ENCODE peak calls at places on chromosomes 6 and 20, in nine cellular contexts. One of them, this sample, is unnamed.

GRCh38 chr6:156839591-156840001 is 62.4 kb downstream of the ARID1B start:
- DNase-seq in HEK293T: no peak
- DNase-seq in T-helper 1 cell: no peak
- DNase-seq in anterior cingulate cortex: no peak
- DNase-seq in heart right ventricle: no peak
- DNase-seq in stimulated activated naive B cell treated with anti-CD40 and anti-IgM and Interleukin-4, amounts not matched to agents 10 μg/mL and 1 μg/mL and 100 μg/mL, for 72 hours: no peak
- DNase-seq in endodermal cell: no peak
- DNase-seq in LoVo: no peak
- DNase-seq in WTC11: no peak
- DNase-seq in this sample: no peak

GRCh38 chr6:54846243-54846856 is at the start of gene FAM83B:
- DNase-seq in HEK293T: peak
- DNase-seq in T-helper 1 cell: no peak
- DNase-seq in anterior cingulate cortex: no peak
- DNase-seq in heart right ventricle: peak
- DNase-seq in stimulated activated naive B cell treated with anti-CD40 and anti-IgM and Interleukin-4, amounts not matched to agents 10 μg/mL and 1 μg/mL and 100 μg/mL, for 72 hours: no peak
- DNase-seq in endodermal cell: peak
- DNase-seq in LoVo: peak
- DNase-seq in WTC11: peak
- DNase-seq in this sample: no peak

GRCh38 chr20:1417273-1417672 is 24.4 kb upstream of the FKBP1A start:
- DNase-seq in HEK293T: no peak
- DNase-seq in T-helper 1 cell: no peak
- DNase-seq in anterior cingulate cortex: no peak
- DNase-seq in heart right ventricle: no peak
- DNase-seq in stimulated activated naive B cell treated with anti-CD40 and anti-IgM and Interleukin-4, amounts not matched to agents 10 μg/mL and 1 μg/mL and 100 μg/mL, for 72 hours: no peak
- DNase-seq in endodermal cell: no peak
- DNase-seq in LoVo: no peak
- DNase-seq in WTC11: no peak
- DNase-seq in this sample: no peak

GRCh38 chr6:130583268-130583667 is 217.5 kb downstream of the TMEM200A start:
- DNase-seq in HEK293T: no peak
- DNase-seq in T-helper 1 cell: no peak
- DNase-seq in anterior cingulate cortex: no peak
- DNase-seq in heart right ventricle: no peak
- DNase-seq in stimulated activated naive B cell treated with anti-CD40 and anti-IgM and Interleukin-4, amounts not matched to agents 10 μg/mL and 1 μg/mL and 100 μg/mL, for 72 hours: no peak
- DNase-seq in endodermal cell: peak
- DNase-seq in LoVo: no peak
- DNase-seq in WTC11: peak
- DNase-seq in this sample: no peak

GRCh38 chr20:45343445-45343866 is 4.8 kb downstream of the SDC4 start:
- DNase-seq in HEK293T: no peak
- DNase-seq in T-helper 1 cell: no peak
- DNase-seq in anterior cingulate cortex: no peak
- DNase-seq in heart right ventricle: no peak
- DNase-seq in stimulated activated naive B cell treated with anti-CD40 and anti-IgM and Interleukin-4, amounts not matched to agents 10 μg/mL and 1 μg/mL and 100 μg/mL, for 72 hours: no peak
- DNase-seq in endodermal cell: peak
- DNase-seq in LoVo: no peak
- DNase-seq in WTC11: no peak
- DNase-seq in this sample: no peak

GRCh38 chr20:46894971-46895905 is 595 bp downstream of the EYA2 start:
- DNase-seq in HEK293T: peak
- DNase-seq in T-helper 1 cell: no peak
- DNase-seq in anterior cingulate cortex: no peak
- DNase-seq in heart right ventricle: peak
- DNase-seq in stimulated activated naive B cell treated with anti-CD40 and anti-IgM and Interleukin-4, amounts not matched to agents 10 μg/mL and 1 μg/mL and 100 μg/mL, for 72 hours: no peak
- DNase-seq in endodermal cell: peak
- DNase-seq in LoVo: no peak
- DNase-seq in WTC11: peak
- DNase-seq in this sample: no peak

GRCh38 chr20:50590348-50590664 is 80.1 kb downstream of the PTPN1 start:
- DNase-seq in HEK293T: no peak
- DNase-seq in T-helper 1 cell: no peak
- DNase-seq in anterior cingulate cortex: no peak
- DNase-seq in heart right ventricle: no peak
- DNase-seq in stimulated activated naive B cell treated with anti-CD40 and anti-IgM and Interleukin-4, amounts not matched to agents 10 μg/mL and 1 μg/mL and 100 μg/mL, for 72 hours: no peak
- DNase-seq in endodermal cell: no peak
- DNase-seq in LoVo: no peak
- DNase-seq in WTC11: no peak
- DNase-seq in this sample: no peak

GRCh38 chr20:35699914-35700624 is 864 bp downstream of the ROMO1 start:
- DNase-seq in HEK293T: no peak
- DNase-seq in T-helper 1 cell: no peak
- DNase-seq in anterior cingulate cortex: no peak
- DNase-seq in heart right ventricle: no peak
- DNase-seq in stimulated activated naive B cell treated with anti-CD40 and anti-IgM and Interleukin-4, amounts not matched to agents 10 μg/mL and 1 μg/mL and 100 μg/mL, for 72 hours: no peak
- DNase-seq in endodermal cell: no peak
- DNase-seq in LoVo: no peak
- DNase-seq in WTC11: no peak
- DNase-seq in this sample: no peak

GRCh38 chr6:105882833-105883232 is 203.3 kb upstream of the PRDM1 start:
- DNase-seq in HEK293T: no peak
- DNase-seq in T-helper 1 cell: no peak
- DNase-seq in anterior cingulate cortex: no peak
- DNase-seq in heart right ventricle: no peak
- DNase-seq in stimulated activated naive B cell treated with anti-CD40 and anti-IgM and Interleukin-4, amounts not matched to agents 10 μg/mL and 1 μg/mL and 100 μg/mL, for 72 hours: no peak
- DNase-seq in endodermal cell: no peak
- DNase-seq in LoVo: no peak
- DNase-seq in WTC11: no peak
- DNase-seq in this sample: no peak

GRCh38 chr6:108353853-108354252 is 59.0 kb downstream of the AFG1L start:
- DNase-seq in HEK293T: no peak
- DNase-seq in T-helper 1 cell: no peak
- DNase-seq in anterior cingulate cortex: no peak
- DNase-seq in heart right ventricle: no peak
- DNase-seq in stimulated activated naive B cell treated with anti-CD40 and anti-IgM and Interleukin-4, amounts not matched to agents 10 μg/mL and 1 μg/mL and 100 μg/mL, for 72 hours: no peak
- DNase-seq in endodermal cell: no peak
- DNase-seq in LoVo: no peak
- DNase-seq in WTC11: no peak
- DNase-seq in this sample: no peak

GRCh38 chr20:45547206-45547770 is at the start of gene EPPIN:
- DNase-seq in HEK293T: no peak
- DNase-seq in T-helper 1 cell: no peak
- DNase-seq in anterior cingulate cortex: no peak
- DNase-seq in heart right ventricle: no peak
- DNase-seq in stimulated activated naive B cell treated with anti-CD40 and anti-IgM and Interleukin-4, amounts not matched to agents 10 μg/mL and 1 μg/mL and 100 μg/mL, for 72 hours: no peak
- DNase-seq in endodermal cell: no peak
- DNase-seq in LoVo: no peak
- DNase-seq in WTC11: no peak
- DNase-seq in this sample: no peak

GRCh38 chr20:25491446-25492038 is 84.1 kb downstream of the GINS1 start:
- DNase-seq in HEK293T: no peak
- DNase-seq in T-helper 1 cell: no peak
- DNase-seq in anterior cingulate cortex: no peak
- DNase-seq in heart right ventricle: no peak
- DNase-seq in stimulated activated naive B cell treated with anti-CD40 and anti-IgM and Interleukin-4, amounts not matched to agents 10 μg/mL and 1 μg/mL and 100 μg/mL, for 72 hours: no peak
- DNase-seq in endodermal cell: no peak
- DNase-seq in LoVo: no peak
- DNase-seq in WTC11: no peak
- DNase-seq in this sample: no peak

This sample was measured in NK-92 treated with Interleukin-12 subunit alpha and Interleukin-12 subunit beta, amount 100 ng/mL, for 24 hours.